ENCODE peak calls at places on chromosomes 12 and 14, in four cellular contexts. Q, K, J and G are unnamed samples.

GRCh38 chr12:93243689-93244513 is 133.8 kb upstream of the NUDT4 start:
- DNase-seq in K (no peak), Q (peak), J (peak), G (peak)

GRCh38 chr14:105859717-105860614 is 333.6 kb downstream of the TMEM121 start:
- DNase-seq in J (no peak), Q (no peak), K (no peak), G (no peak)

GRCh38 chr12:117114784-117115183 is 15.6 kb upstream of the TESC start:
- DNase-seq in Q (no peak), J (no peak), K (no peak), G (no peak)

GRCh38 chr12:1922985-1923384 is 4.5 kb upstream of the CACNA2D4 start:
- DNase-seq in K (no peak), Q (no peak), J (no peak), G (no peak)

GRCh38 chr14:104694475-104694950 is 5.1 kb downstream of the INF2 start:
- DNase-seq in Q (no peak), K (no peak), J (no peak), G (no peak)

GRCh38 chr12:94057262-94058151 is 90.9 kb upstream of the PLXNC1 start:
- DNase-seq in K (no peak), Q (peak), J (no peak), G (no peak)

GRCh38 chr14:103514596-103515421 is 7.8 kb downstream of the CKB start:
- DNase-seq in J (no peak), Q (no peak), K (no peak), G (no peak)

GRCh38 chr12:124492879-124493808 is 74.3 kb downstream of the NCOR2 start:
- DNase-seq in J (peak), Q (no peak), K (no peak), G (no peak)

DNA sequence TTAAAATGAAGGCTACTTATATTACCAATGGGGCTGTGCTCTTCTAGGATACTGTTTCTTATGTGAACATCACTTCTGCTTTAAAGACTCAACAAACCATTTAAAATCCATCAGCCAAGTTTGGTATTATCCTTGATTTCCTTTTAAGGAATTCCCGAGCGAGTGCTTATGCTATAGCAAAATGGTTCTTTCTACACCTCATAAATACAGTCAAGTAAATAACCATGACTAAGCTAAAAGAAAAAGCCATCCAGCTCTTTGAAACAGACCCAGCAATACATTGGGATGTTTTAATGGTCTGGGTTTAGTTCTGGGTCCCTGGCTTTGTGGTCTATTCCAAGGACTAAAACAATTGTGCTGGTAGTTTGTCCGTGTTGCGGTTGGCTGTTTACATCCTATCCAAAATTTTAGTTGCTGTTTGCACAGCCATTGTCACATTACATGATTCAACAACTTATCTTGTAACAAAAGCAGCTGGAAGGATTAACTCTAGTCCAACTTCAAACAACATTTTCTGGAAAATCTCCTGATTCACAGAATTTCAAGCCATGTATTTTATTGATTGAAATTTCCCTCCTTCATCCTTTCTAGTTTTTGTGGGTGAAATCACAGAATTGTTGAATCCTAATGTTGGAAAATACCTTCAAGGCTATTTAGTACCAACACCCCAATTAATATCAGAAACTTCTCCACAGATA is 19.7 kb downstream of the KLRB1 start:
- DNase-seq in J (no peak), Q (no peak), K (no peak), G (no peak)
- TF ChIP-seq ELF1 in J (no peak), Q (no peak), K (no peak), G (no peak)

GRCh38 chr14:64718762-64719161 is 14.5 kb downstream of the PLEKHG3 start:
- DNase-seq in Q (no peak), J (no peak), K (no peak), G (no peak)

GRCh38 chr14:64720190-64720589 is 16.0 kb downstream of the PLEKHG3 start:
- DNase-seq in Q (peak), J (no peak), K (peak), G (no peak)

GRCh38 chr14:64715628-64716412 is 11.6 kb downstream of the PLEKHG3 start:
- DNase-seq in J (no peak), K (no peak), Q (no peak), G (no peak)

GRCh38 chr14:64719601-64720000 is 15.4 kb downstream of the PLEKHG3 start:
- DNase-seq in K (no peak), Q (no peak), J (no peak), G (no peak)

DNA sequence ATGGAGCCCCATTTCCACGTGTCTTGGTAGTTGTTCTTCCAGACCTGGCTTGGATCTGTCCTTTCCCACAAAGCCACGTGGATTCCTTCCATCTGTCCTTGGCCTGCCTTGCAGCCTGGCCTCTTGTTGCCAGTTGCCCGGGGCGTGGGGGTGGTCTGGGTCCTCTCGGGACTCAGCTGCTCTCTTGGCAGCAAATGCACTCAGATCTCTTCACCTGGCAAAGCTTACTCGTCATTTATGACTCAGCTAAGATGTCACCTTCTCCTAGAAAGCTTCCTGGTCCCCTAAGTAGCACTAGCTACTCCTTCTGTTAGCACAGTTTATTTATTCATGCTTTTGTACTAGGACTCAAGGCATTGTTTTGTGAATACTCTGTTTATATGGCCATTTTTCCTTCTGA is 13.6 kb downstream of the PLEKHG3 start:
- DNase-seq in Q (no peak), K (no peak), J (no peak), G (no peak)
- TF ChIP-seq ELF1 in Q (no peak), K (no peak), J (no peak), G (no peak)

GRCh38 chr14:77889971-77890442 is 90.1 kb downstream of the ADCK1 start:
- DNase-seq in Q (no peak), J (no peak), K (no peak), G (no peak)
- TF ChIP-seq ELF1 in Q (no peak), J (no peak), K (no peak), G (no peak)

DNA sequence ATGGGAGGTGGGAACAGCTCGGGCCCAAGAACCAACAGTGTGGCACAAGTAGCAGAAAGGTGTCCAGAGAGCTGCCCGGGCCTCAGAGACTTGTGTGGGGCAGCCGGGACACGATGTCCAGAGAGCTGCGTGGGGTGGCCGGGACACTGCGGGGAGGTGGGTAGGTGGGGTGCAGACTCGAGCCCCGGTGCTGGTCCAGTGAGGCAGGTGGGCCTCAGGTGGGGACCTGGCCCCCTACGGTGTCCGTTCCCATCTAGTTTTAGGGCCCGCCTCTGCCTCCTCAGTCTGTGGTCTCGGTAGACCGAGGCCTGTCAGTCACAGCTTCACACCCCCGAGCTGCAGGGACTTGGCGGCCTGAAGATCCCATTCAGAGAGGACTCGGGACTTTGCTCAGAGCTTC is 6.3 kb upstream of the FBRSL1 start:
- DNase-seq in Q (no peak), J (no peak), K (no peak), G (no peak)
- TF ChIP-seq ELF1 in Q (no peak), J (no peak), K (no peak), G (no peak)